ENCODE peak calls at places on chromosomes 4 and X, in six cellular contexts. V, E, A, R, H and U are unnamed samples.

GRCh38 chr4:42642136-42642797 is 14.6 kb downstream of the ATP8A1 start:
- ATAC-seq in V (no peak), E (no peak), A (peak; percentile 27), R (no peak), H (no peak), U (no peak)

GRCh38 chr4:129362685-129363274 is 266.8 kb downstream of the C4orf33 start:
- ATAC-seq in V (peak; percentile 74), E (peak; percentile 67), A (peak; percentile 83), R (peak; percentile 73), H (no peak), U (peak; percentile 19)

GRCh38 chr4:7295201-7295916 is 103.0 kb downstream of the SORCS2 start:
- ATAC-seq in V (no peak), E (peak; percentile 15), A (no peak), R (no peak), H (peak; percentile 24), U (peak; percentile 48)

GRCh38 chr4:177396352-177396751 is 45.9 kb downstream of the AGA start:
- ATAC-seq in V (no peak), E (no peak), A (no peak), R (no peak), H (no peak), U (no peak)

GRCh38 chr4:164648151-164648848 is 105.6 kb upstream of the SMIM31 start:
- ATAC-seq in V (no peak), E (no peak), A (no peak), R (no peak), H (no peak), U (no peak)

GRCh38 chrX:106959897-106960296 is 39.7 kb downstream of the CLDN2 start:
- ATAC-seq in V (peak; percentile 92), E (peak; percentile 93), A (no peak), R (no peak), H (no peak), U (no peak)

GRCh38 chr4:51884055-51884454 is 41.1 kb downstream of the DCUN1D4 start:
- ATAC-seq in V (no peak), E (no peak), A (no peak), R (no peak), H (no peak), U (no peak)

GRCh38 chr4:183988874-183989273 is 83.8 kb downstream of the STOX2 start:
- ATAC-seq in V (no peak), E (no peak), A (no peak), R (no peak), H (no peak), U (no peak)

GRCh38 chrX:23478056-23478455 is 143.4 kb downstream of the PTCHD1 start:
- ATAC-seq in V (no peak), E (no peak), A (no peak), R (no peak), H (no peak), U (no peak)

GRCh38 chr4:82431026-82431745 is 796 bp downstream of the ENOPH1 start:
- ATAC-seq in V (no peak), E (peak; percentile 1), A (peak; percentile 3), R (peak; percentile 6), H (peak; percentile 5), U (no peak)

GRCh38 chrX:39576081-39576701 is 521.6 kb downstream of the BCOR start:
- ATAC-seq in V (no peak), E (no peak), A (no peak), R (no peak), H (no peak), U (peak; percentile 22)

GRCh38 chr4:101791189-101791572 is 651 bp downstream of the BANK1 start:
- ATAC-seq in V (peak; percentile 55), E (peak; percentile 34), A (peak; percentile 28), R (no peak), H (no peak), U (no peak)

GRCh38 chr4:176340871-176341685 is 21.3 kb downstream of the SPCS3 start:
- ATAC-seq in V (peak; percentile 50), E (peak; percentile 75), A (peak; percentile 76), R (peak; percentile 83), H (peak; percentile 61), U (no peak)

GRCh38 chrX:15882704-15883539 is 28.3 kb upstream of the AP1S2 start:
- ATAC-seq in V (no peak), E (no peak), A (peak; percentile 96), R (peak; percentile 40), H (no peak), U (no peak)

GRCh38 chrX:135543924-135544323 is 23.5 kb downstream of the INTS6L start:
- ATAC-seq in V (no peak), E (no peak), A (peak; percentile 85), R (peak; percentile 88), H (no peak), U (no peak)

GRCh38 chr4:147727476-147728028 is 4.3 kb upstream of the ARHGAP10 start:
- ATAC-seq in V (no peak), E (no peak), A (no peak), R (no peak), H (no peak), U (no peak)

GRCh38 chrX:73868916-73869315 is 305.9 kb downstream of the CHIC1 start:
- ATAC-seq in V (no peak), E (no peak), A (no peak), R (no peak), H (no peak), U (no peak)

GRCh38 chrX:15530318-15530717 is 29.7 kb downstream of the BMX start:
- ATAC-seq in V (no peak), E (no peak), A (no peak), R (peak; percentile 99), H (no peak), U (no peak)

GRCh38 chr4:152085657-152086056 is 324.9 kb upstream of the GATB start:
- ATAC-seq in V (no peak), E (no peak), A (no peak), R (no peak), H (no peak), U (no peak)

GRCh38 chr4:102869569-102870227 is 906 bp downstream of the CISD2 start:
- ATAC-seq in V (peak; percentile 17), E (no peak), A (peak; percentile 39), R (no peak), H (no peak), U (no peak)

GRCh38 chr4:94905511-94905910 is 147.8 kb downstream of the BMPR1B start:
- ATAC-seq in V (no peak), E (no peak), A (no peak), R (no peak), H (no peak), U (no peak)

GRCh38 chrX:9790866-9791265 is 4.6 kb downstream of the SHROOM2 start:
- ATAC-seq in V (no peak), E (no peak), A (no peak), R (no peak), H (no peak), U (no peak)

GRCh38 chr4:151991884-151992166 is 231.0 kb upstream of the GATB start:
- ATAC-seq in V (no peak), E (no peak), A (no peak), R (no peak), H (no peak), U (no peak)

GRCh38 chrX:66164931-66165330 is 884 bp downstream of the HEPH start:
- ATAC-seq in V (no peak), E (no peak), A (no peak), R (no peak), H (no peak), U (no peak)

GRCh38 chr4:169565606-169566351 is 46.6 kb downstream of the NEK1 start:
- ATAC-seq in V (no peak), E (no peak), A (no peak), R (no peak), H (no peak), U (no peak)

GRCh38 chr4:53684448-53684847 is 93.2 kb upstream of the LNX1 start:
- ATAC-seq in V (no peak), E (no peak), A (no peak), R (no peak), H (no peak), U (no peak)

GRCh38 chr4:3462790-3463415 is at the start of gene DOK7:
- ATAC-seq in V (no peak), E (peak; percentile 27), A (peak; percentile 56), R (peak; percentile 80), H (no peak), U (peak; percentile 40)

GRCh38 chr4:3460926-3461325 is 2.2 kb upstream of the DOK7 start:
- ATAC-seq in V (no peak), E (no peak), A (no peak), R (no peak), H (no peak), U (no peak)

GRCh38 chr4:3463556-3464348 is 646 bp downstream of the DOK7 start:
- ATAC-seq in V (no peak), E (peak; percentile 12), A (no peak), R (no peak), H (no peak), U (no peak)

GRCh38 chr4:3462321-3462789 is 751 bp upstream of the DOK7 start:
- ATAC-seq in V (no peak), E (peak; percentile 18), A (no peak), R (no peak), H (no peak), U (peak; percentile 13)

GRCh38 chr4:3461515-3462291 is 1.4 kb upstream of the DOK7 start:
- ATAC-seq in V (no peak), E (peak; percentile 32), A (no peak), R (no peak), H (peak; percentile 88), U (peak; percentile 75)
- TF ChIP-seq EP300 in V (no peak), E (no peak), A (no peak), R (no peak), H (no peak), U (no peak)

GRCh38 chrX:48897157-48897620 is 379 bp downstream of the TIMM17B start:
- ATAC-seq in V (peak; percentile 75), E (peak; percentile 63), A (peak; percentile 46), R (peak; percentile 74), H (peak; percentile 83), U (peak; percentile 67)
- TF ChIP-seq EP300 in V (no peak), E (no peak), A (no peak), R (no peak), H (no peak), U (no peak)

DNA sequence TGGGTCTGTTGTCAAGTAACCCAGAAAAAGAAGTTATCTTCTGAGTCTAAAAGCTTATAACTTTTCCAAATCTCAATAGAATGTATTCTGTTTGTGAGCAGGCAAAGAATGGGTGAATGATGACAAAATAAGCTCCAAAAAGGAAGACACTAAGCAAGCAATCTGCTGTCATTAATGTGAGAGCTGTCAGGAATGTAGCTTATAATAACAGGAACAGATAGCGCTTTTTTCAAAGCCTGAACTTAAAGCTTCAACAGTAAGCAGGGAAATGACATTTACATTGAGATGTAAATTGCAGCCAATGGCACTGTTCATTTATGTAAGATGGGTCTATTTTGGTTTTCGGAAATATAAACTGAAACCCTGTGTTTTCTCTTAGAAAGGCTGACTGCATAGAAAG is 1005.9 kb downstream of the PDHA2 start:
- ATAC-seq in V (no peak), E (no peak), A (no peak), R (no peak), H (no peak), U (no peak)
- TF ChIP-seq EP300 in V (no peak), E (no peak), A (no peak), R (no peak), H (no peak), U (no peak)

DNA sequence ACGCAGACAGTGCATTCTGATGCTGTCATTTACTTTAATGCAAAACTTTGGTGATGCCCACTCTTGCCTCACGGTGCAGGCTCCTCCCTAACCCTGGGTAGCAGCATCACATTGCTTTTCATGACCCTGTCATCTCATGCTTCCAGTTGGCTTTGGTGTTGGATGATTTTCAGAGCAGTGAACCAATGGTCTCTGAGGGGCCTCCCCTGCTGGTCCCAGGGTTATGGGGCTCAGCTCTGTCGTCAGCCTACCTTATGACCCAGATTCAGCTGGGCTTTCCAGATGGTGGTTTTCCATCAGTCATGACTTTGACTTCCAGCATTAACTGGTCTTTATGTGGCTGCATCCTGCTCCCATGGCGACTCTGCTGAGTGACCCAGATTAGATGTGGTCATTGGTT is 56.0 kb downstream of the NOP14 start:
- ATAC-seq in V (no peak), E (no peak), A (no peak), R (no peak), H (no peak), U (no peak)
- TF ChIP-seq EP300 in V (no peak), E (no peak), A (no peak), R (no peak), H (no peak), U (no peak)